ENCODE peak calls at places on chromosomes 1 and 21, in six cellular contexts. One of them, this sample, is unnamed.

GRCh38 chr1:203163891-203164635 is 11.6 kb downstream of the MYBPH start:
- DNase-seq in HCEC 1CT: peak
- DNase-seq in C1 segment of cervical spinal cord: no peak
- DNase-seq in activated CD4-positive, CD25-positive, alpha-beta regulatory T cell: no peak
- DNase-seq in LHCN-M2: no peak
- DNase-seq in GM23248: no peak
- DNase-seq in this sample: no peak

GRCh38 chr1:203534012-203534411 is 40.1 kb downstream of the OPTC start:
- DNase-seq in HCEC 1CT: no peak
- DNase-seq in C1 segment of cervical spinal cord: no peak
- DNase-seq in activated CD4-positive, CD25-positive, alpha-beta regulatory T cell: no peak
- DNase-seq in LHCN-M2: no peak
- DNase-seq in GM23248: no peak
- DNase-seq in this sample: no peak

GRCh38 chr1:226429051-226429461 is 21.2 kb upstream of the PARP1 start:
- DNase-seq in HCEC 1CT: no peak
- DNase-seq in C1 segment of cervical spinal cord: no peak
- DNase-seq in activated CD4-positive, CD25-positive, alpha-beta regulatory T cell: no peak
- DNase-seq in LHCN-M2: no peak
- DNase-seq in GM23248: no peak
- DNase-seq in this sample: no peak

GRCh38 chr1:239912471-239912870 is 179.2 kb upstream of the FMN2 start:
- DNase-seq in HCEC 1CT: peak
- DNase-seq in C1 segment of cervical spinal cord: no peak
- DNase-seq in activated CD4-positive, CD25-positive, alpha-beta regulatory T cell: no peak
- DNase-seq in LHCN-M2: peak
- DNase-seq in GM23248: peak
- DNase-seq in this sample: no peak

GRCh38 chr1:89757532-89757931 is 63.3 kb upstream of the LRRC8D start:
- DNase-seq in HCEC 1CT: peak
- DNase-seq in C1 segment of cervical spinal cord: no peak
- DNase-seq in activated CD4-positive, CD25-positive, alpha-beta regulatory T cell: no peak
- DNase-seq in LHCN-M2: peak
- DNase-seq in GM23248: no peak
- DNase-seq in this sample: no peak

GRCh38 chr1:204361341-204361771 is 1.6 kb upstream of the PLEKHA6 start:
- DNase-seq in HCEC 1CT: no peak
- DNase-seq in C1 segment of cervical spinal cord: no peak
- DNase-seq in activated CD4-positive, CD25-positive, alpha-beta regulatory T cell: no peak
- DNase-seq in LHCN-M2: no peak
- DNase-seq in GM23248: no peak
- DNase-seq in this sample: peak

GRCh38 chr1:178572604-178573003 is 59.7 kb downstream of the TEX35 start:
- DNase-seq in HCEC 1CT: no peak
- DNase-seq in C1 segment of cervical spinal cord: no peak
- DNase-seq in activated CD4-positive, CD25-positive, alpha-beta regulatory T cell: no peak
- DNase-seq in LHCN-M2: no peak
- DNase-seq in GM23248: no peak
- DNase-seq in this sample: no peak

GRCh38 chr1:208107817-208108608 is 136.2 kb downstream of the PLXNA2 start:
- DNase-seq in HCEC 1CT: peak
- DNase-seq in C1 segment of cervical spinal cord: no peak
- DNase-seq in activated CD4-positive, CD25-positive, alpha-beta regulatory T cell: no peak
- DNase-seq in LHCN-M2: peak
- DNase-seq in GM23248: peak
- DNase-seq in this sample: no peak

GRCh38 chr1:118185083-118185899 is at the start of gene SPAG17:
- DNase-seq in HCEC 1CT: no peak
- DNase-seq in C1 segment of cervical spinal cord: no peak
- DNase-seq in activated CD4-positive, CD25-positive, alpha-beta regulatory T cell: no peak
- DNase-seq in LHCN-M2: peak
- DNase-seq in GM23248: peak
- DNase-seq in this sample: peak

GRCh38 chr21:38775733-38776132 is 30.0 kb upstream of the ETS2 start:
- DNase-seq in HCEC 1CT: no peak
- DNase-seq in C1 segment of cervical spinal cord: no peak
- DNase-seq in activated CD4-positive, CD25-positive, alpha-beta regulatory T cell: no peak
- DNase-seq in LHCN-M2: peak
- DNase-seq in GM23248: no peak
- DNase-seq in this sample: no peak

GRCh38 chr1:243620096-243620495 is 229.9 kb downstream of the AKT3 start:
- DNase-seq in HCEC 1CT: peak
- DNase-seq in C1 segment of cervical spinal cord: no peak
- DNase-seq in activated CD4-positive, CD25-positive, alpha-beta regulatory T cell: no peak
- DNase-seq in LHCN-M2: no peak
- DNase-seq in GM23248: no peak
- DNase-seq in this sample: no peak

GRCh38 chr1:156417700-156418015 is 48.6 kb downstream of the RHBG start:
- DNase-seq in HCEC 1CT: no peak
- DNase-seq in C1 segment of cervical spinal cord: no peak
- DNase-seq in activated CD4-positive, CD25-positive, alpha-beta regulatory T cell: no peak
- DNase-seq in LHCN-M2: no peak
- DNase-seq in GM23248: no peak
- DNase-seq in this sample: no peak

GRCh38 chr1:86184401-86184800 is 27.8 kb upstream of the COL24A1 start:
- DNase-seq in HCEC 1CT: no peak
- DNase-seq in C1 segment of cervical spinal cord: no peak
- DNase-seq in activated CD4-positive, CD25-positive, alpha-beta regulatory T cell: no peak
- DNase-seq in LHCN-M2: no peak
- DNase-seq in GM23248: no peak
- DNase-seq in this sample: no peak

GRCh38 chr1:89635825-89636815 is 3.2 kb downstream of the LRRC8C start:
- DNase-seq in HCEC 1CT: peak
- DNase-seq in C1 segment of cervical spinal cord: no peak
- DNase-seq in activated CD4-positive, CD25-positive, alpha-beta regulatory T cell: no peak
- DNase-seq in LHCN-M2: no peak
- DNase-seq in GM23248: peak
- DNase-seq in this sample: no peak

GRCh38 chr1:203673550-203674411 is 47.1 kb downstream of the ATP2B4 start:
- DNase-seq in HCEC 1CT: peak
- DNase-seq in C1 segment of cervical spinal cord: no peak
- DNase-seq in activated CD4-positive, CD25-positive, alpha-beta regulatory T cell: no peak
- DNase-seq in LHCN-M2: peak
- DNase-seq in GM23248: peak
- DNase-seq in this sample: peak

GRCh38 chr21:42414928-42415769 is 11.4 kb downstream of the UBASH3A start:
- DNase-seq in HCEC 1CT: no peak
- DNase-seq in C1 segment of cervical spinal cord: no peak
- DNase-seq in activated CD4-positive, CD25-positive, alpha-beta regulatory T cell: peak
- DNase-seq in LHCN-M2: no peak
- DNase-seq in GM23248: peak
- DNase-seq in this sample: peak

This sample was measured in stomach.